ENCODE peak calls at places on chromosomes 7 and 10, in ten cellular contexts. H, A, J, L, K, S, F, C, V and W are unnamed samples.
A peak's percentile ranks its signal among the peaks of the same experiment; 100 is the strongest.

GRCh38 chr7:111026301-111026700 is 64.6 kb upstream of the LRRN3 start:
- DNase-seq in C (no peak), J (no peak), K (no peak), L (no peak), S (no peak), A (no peak), H (no peak), V (no peak), F (no peak), W (no peak)

GRCh38 chr10:101161494-101162299 is 30.6 kb downstream of the TLX1 start:
- DNase-seq in V (peak; percentile 64), S (peak; percentile 71), A (peak; percentile 72), F (no peak), J (peak; percentile 74), H (peak; percentile 65), K (peak; percentile 66), L (peak; percentile 72), C (peak; percentile 68), W (peak; percentile 81)

GRCh38 chr7:32871624-32872371 is 19.8 kb downstream of the KBTBD2 start:
- DNase-seq in F (no peak), K (no peak), L (no peak), J (no peak), C (no peak), A (no peak), V (no peak), S (no peak), H (no peak), W (no peak)

GRCh38 chr7:77684030-77684429 is 12.2 kb upstream of the RSBN1L start:
- DNase-seq in C (peak; percentile 51), H (peak; percentile 70), J (no peak), L (no peak), F (peak; percentile 89), K (no peak), A (no peak), V (peak; percentile 78), S (no peak), W (no peak)

GRCh38 chr10:89158446-89158845 is 48.7 kb downstream of the CH25H start:
- DNase-seq in K (no peak), L (no peak), F (no peak), H (peak; percentile 31), V (no peak), J (no peak), A (no peak), S (no peak), C (no peak), W (no peak)

GRCh38 chr10:99673492-99673891 is 14.2 kb downstream of the ENTPD7 start:
- DNase-seq in L (no peak), J (no peak), A (no peak), H (no peak), F (no peak), K (no peak), S (no peak), V (no peak), C (no peak), W (no peak)

GRCh38 chr7:108557191-108557590 is 12.3 kb downstream of the THAP5 start:
- DNase-seq in V (no peak), C (no peak), K (no peak), J (no peak), S (no peak), A (no peak), H (no peak), F (no peak), L (no peak), W (no peak)

GRCh38 chr10:69867699-69868558 is 66.2 kb downstream of the COL13A1 start:
- DNase-seq in C (no peak), L (no peak), H (no peak), S (no peak), J (no peak), F (no peak), A (peak; percentile 70), V (no peak), K (no peak), W (no peak)

GRCh38 chr10:15540729-15541128 is 169.6 kb upstream of the FAM171A1 start:
- DNase-seq in K (no peak), S (no peak), F (no peak), H (no peak), A (no peak), V (no peak), C (no peak), J (no peak), L (no peak), W (no peak)

GRCh38 chr7:36303202-36304098 is 86.2 kb upstream of the ANLN start:
- DNase-seq in H (peak; percentile 95), J (peak; percentile 71), K (peak; percentile 87), C (peak; percentile 88), S (peak; percentile 49), L (peak; percentile 83), F (peak; percentile 97), A (peak; percentile 54), V (peak; percentile 79), W (no peak)

GRCh38 chr10:88195841-88196240 is 332.4 kb downstream of the PTEN start:
- DNase-seq in C (no peak), S (no peak), K (no peak), F (no peak), L (no peak), V (no peak), A (no peak), J (no peak), H (no peak), W (no peak)

GRCh38 chr7:74455933-74456332 is 2.2 kb downstream of the GTF2IRD1 start:
- DNase-seq in A (no peak), J (no peak), L (no peak), K (no peak), S (no peak), F (no peak), C (no peak), V (no peak), H (no peak), W (peak; percentile 58)

GRCh38 chr7:15159239-15159638 is 256.7 kb upstream of the DGKB start:
- DNase-seq in S (no peak), L (no peak), K (no peak), J (no peak), C (no peak), A (no peak), H (no peak), F (no peak), V (no peak), W (no peak)

GRCh38 chr7:111014074-111014473 is 76.9 kb upstream of the LRRN3 start:
- DNase-seq in J (no peak), C (no peak), F (no peak), H (peak; percentile 9), A (no peak), K (peak; percentile 31), S (no peak), V (no peak), L (no peak), W (no peak)

GRCh38 chr10:784759-785538 is 95.5 kb upstream of the DIP2C start:
- DNase-seq in H (peak; percentile 88), A (peak; percentile 45), L (peak; percentile 58), F (peak; percentile 89), C (no peak), J (peak; percentile 63), K (peak; percentile 67), V (no peak), S (no peak), W (peak; percentile 71)
- TF ChIP-seq CTCF in H (peak; percentile 43), A (no peak), L (no peak), F (no peak), C (no peak), J (no peak), K (no peak), V (no peak), S (no peak), W (no peak)

GRCh38 chr7:102009628-102010027 is 192.2 kb downstream of the CUX1 start:
- DNase-seq in F (no peak), S (no peak), K (no peak), C (no peak), V (no peak), H (peak; percentile 45), J (no peak), L (no peak), A (no peak), W (no peak)
- H3K4me3 ChIP-seq in F (no peak overlapping the region), S (no peak overlapping the region), K (no peak overlapping the region), C (no peak overlapping the region), V (no peak overlapping the region), H (no peak overlapping the region), J (no peak overlapping the region), L (no peak overlapping the region), A (no peak overlapping the region), W (no peak overlapping the region)

GRCh38 chr7:100968031-100968430 is 1.3 kb upstream of the MUC12 start:
- DNase-seq in K (no peak), H (no peak), A (no peak), L (no peak), J (no peak), C (no peak), S (no peak), F (no peak), V (no peak), W (no peak)

GRCh38 chr7:100967292-100967863 is 2.0 kb upstream of the MUC12 start:
- DNase-seq in H (no peak), K (no peak), J (no peak), S (peak; percentile 60), A (peak; percentile 47), F (no peak), C (no peak), V (no peak), L (no peak), W (peak; percentile 43)

GRCh38 chr7:100965723-100966541 is 3.4 kb upstream of the MUC12 start:
- DNase-seq in V (peak; percentile 38), F (peak; percentile 93), K (peak; percentile 84), H (no peak), S (peak; percentile 99), C (peak; percentile 63), J (peak; percentile 74), A (peak; percentile 91), L (peak; percentile 91), W (peak; percentile 83)

GRCh38 chr7:100965051-100965722 is 4.2 kb upstream of the MUC12 start:
- DNase-seq in C (no peak), V (no peak), A (no peak), K (no peak), H (no peak), F (no peak), L (no peak), S (no peak), J (no peak), W (peak; percentile 6)

DNA sequence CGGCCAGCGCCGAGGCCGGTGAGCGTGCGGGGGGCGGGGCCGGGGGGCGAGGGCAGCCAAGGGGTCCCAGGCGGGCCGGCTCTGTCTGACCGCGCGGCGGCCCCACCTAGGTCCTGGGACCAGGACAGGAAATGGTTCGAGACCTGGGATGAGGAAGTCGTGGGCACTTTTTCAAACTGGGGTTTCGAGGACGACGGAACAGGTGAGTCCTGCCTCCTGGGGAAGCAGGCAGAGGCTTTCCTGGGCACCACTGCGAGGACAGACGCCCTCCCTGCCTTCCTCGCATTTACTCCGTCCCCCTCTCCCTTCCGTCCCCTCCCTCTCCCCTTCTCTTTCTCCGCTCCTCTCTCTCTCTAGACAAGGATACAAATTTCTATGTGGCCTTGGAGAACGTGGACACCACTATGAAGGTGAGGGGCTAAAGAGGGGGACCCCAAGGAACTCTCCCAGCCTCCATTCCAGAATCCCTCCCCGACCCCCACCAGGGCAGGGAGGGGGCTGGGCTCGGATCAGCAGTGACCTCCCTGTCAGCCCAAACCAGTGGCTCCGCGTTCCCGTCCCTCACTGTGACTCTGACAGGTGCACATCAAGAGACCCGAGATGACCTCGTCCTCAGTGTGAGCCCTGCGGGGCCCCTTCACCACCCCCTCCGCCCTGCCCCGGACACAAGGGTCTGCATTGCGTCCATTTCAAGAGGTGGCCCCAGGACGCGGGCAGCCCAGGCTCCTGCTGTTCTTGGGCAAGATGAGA is 2.6 kb upstream of the MUC12 start:
- DNase-seq in L (no peak), F (peak; percentile 87), K (no peak), H (no peak), J (no peak), C (no peak), V (no peak), A (peak; percentile 61), S (peak; percentile 70), W (no peak)
- TF ChIP-seq POLR2A in L (no peak), F (no peak), K (no peak), H (no peak), J (no peak), C (no peak), V (no peak), A (peak; percentile 77), S (no peak), W (no peak)

GRCh38 chr7:135335628-135336139 is 102.0 kb downstream of the STRA8 start:
- DNase-seq in A (peak; percentile 71), K (peak; percentile 50), V (peak; percentile 51), H (peak; percentile 28), L (peak; percentile 66), J (peak; percentile 44), C (peak; percentile 40), F (peak; percentile 81), S (peak; percentile 78), W (peak; percentile 66)
- TF ChIP-seq CTCF in A (peak; percentile 43), K (peak; percentile 48), V (peak; percentile 12), H (peak; percentile 27), L (peak; percentile 65), J (no peak), C (peak; percentile 33), F (no peak), S (peak; percentile 78), W (peak; percentile 44)